ENCODE peak calls at places on chromosomes 4 and X, in four cellular contexts. B is K562, C is HepG2, I is WTC11. Y is an unnamed sample.

GRCh38 chrX:15579778-15580747 is 20.7 kb downstream of the ACE2 start:
- DNase-seq in B (peak), C (no peak), I (no peak), Y (no peak)

GRCh38 chrX:156003486-156004185 is 6.1 kb downstream of the IL9R start:
- DNase-seq in B (no peak), C (no peak), I (no peak), Y (no peak)

GRCh38 chr4:138677651-138678202 is 337.9 kb upstream of the NOCT start:
- DNase-seq in B (no peak), C (no peak), I (no peak), Y (no peak)

GRCh38 chr4:181959121-181959520 is 284.1 kb upstream of the TENM3 start:
- DNase-seq in B (no peak), C (no peak), I (no peak), Y (no peak)

GRCh38 chr4:87901426-87901825 is 68.7 kb downstream of the MEPE start:
- DNase-seq in B (no peak), C (no peak), I (no peak), Y (no peak)

GRCh38 chr4:1626941-1627340 is 57.2 kb downstream of the FAM53A start:
- DNase-seq in B (no peak), C (no peak), I (no peak), Y (no peak)

GRCh38 chr4:79334783-79335182 is 8.9 kb upstream of the NAA11 start:
- DNase-seq in B (no peak), C (no peak), I (no peak), Y (no peak)

GRCh38 chr4:2330119-2331042 is 68.5 kb upstream of the MXD4 start:
- DNase-seq in B (no peak), C (no peak), I (no peak), Y (peak)

GRCh38 chr4:124710253-124710849 is 2.2 kb downstream of the ANKRD50 start:
- DNase-seq in B (no peak), C (no peak), I (no peak), Y (peak)

GRCh38 chrX:119411959-119412358 is 12.8 kb downstream of the SLC25A43 start:
- DNase-seq in B (peak), C (no peak), I (no peak), Y (no peak)

GRCh38 chr4:166146806-166147540 is 273.9 kb downstream of the TLL1 start:
- DNase-seq in B (no peak), C (no peak), I (no peak), Y (no peak)

GRCh38 chrX:40855411-40855810 is 120.1 kb upstream of the MED14 start:
- DNase-seq in B (no peak), C (no peak), I (no peak), Y (no peak)

GRCh38 chr4:169102011-169102410 is 92.0 kb upstream of the CBR4 start:
- DNase-seq in B (no peak), C (no peak), I (no peak), Y (no peak)
- TF ChIP-seq ELF4 in B (no peak), C (no peak), I (no peak), Y (no peak)

GRCh38 chrX:28010875-28011274 is 29.6 kb upstream of the DCAF8L1 start:
- DNase-seq in B (no peak), C (no peak), I (no peak), Y (no peak)

GRCh38 chrX:28022371-28022770 is 41.1 kb upstream of the DCAF8L1 start:
- DNase-seq in B (no peak), C (no peak), I (no peak), Y (no peak)

GRCh38 chrX:28015993-28016392 is 34.7 kb upstream of the DCAF8L1 start:
- DNase-seq in B (no peak), C (no peak), I (no peak), Y (no peak)

GRCh38 chrX:28016823-28017222 is 35.6 kb upstream of the DCAF8L1 start:
- DNase-seq in B (no peak), C (no peak), I (no peak), Y (no peak)
- TF ChIP-seq ELF4 in B (no peak), C (no peak), I (no peak), Y (no peak)

DNA sequence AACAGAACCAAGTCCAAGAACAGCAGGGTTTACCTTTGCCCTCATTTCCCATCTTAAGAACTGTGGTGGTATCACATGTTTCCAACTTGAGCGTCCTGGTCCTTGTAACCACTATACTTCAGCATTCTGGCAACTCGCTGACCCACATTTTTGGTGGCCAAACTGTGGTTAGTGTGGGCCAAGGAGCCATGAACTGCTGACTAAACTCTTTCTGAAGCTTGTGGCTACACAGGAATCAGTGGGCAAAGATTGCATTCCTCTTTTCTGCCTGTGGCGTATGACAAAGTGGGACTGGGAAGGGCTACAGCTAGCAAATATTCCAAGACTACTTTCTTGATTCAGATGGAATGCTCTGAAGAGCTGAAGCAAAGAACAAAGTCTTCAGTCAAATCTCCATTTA is 106.3 kb upstream of the MID1 start:
- DNase-seq in B (no peak), C (no peak), I (no peak), Y (no peak)
- TF ChIP-seq ELF4 in B (no peak), C (no peak), I (no peak), Y (no peak)

GRCh38 chr4:152478456-152479237 is 57.2 kb downstream of the FBXW7 start:
- DNase-seq in B (no peak), C (no peak), I (no peak), Y (no peak)

GRCh38 chr4:152479428-152480026 is 56.4 kb downstream of the FBXW7 start:
- DNase-seq in B (no peak), C (no peak), I (no peak), Y (no peak)

GRCh38 chr4:152480901-152481300 is 55.0 kb downstream of the FBXW7 start:
- DNase-seq in B (no peak), C (peak), I (no peak), Y (no peak)

GRCh38 chr4:152480356-152480755 is 55.5 kb downstream of the FBXW7 start:
- DNase-seq in B (no peak), C (no peak), I (no peak), Y (no peak)

DNA sequence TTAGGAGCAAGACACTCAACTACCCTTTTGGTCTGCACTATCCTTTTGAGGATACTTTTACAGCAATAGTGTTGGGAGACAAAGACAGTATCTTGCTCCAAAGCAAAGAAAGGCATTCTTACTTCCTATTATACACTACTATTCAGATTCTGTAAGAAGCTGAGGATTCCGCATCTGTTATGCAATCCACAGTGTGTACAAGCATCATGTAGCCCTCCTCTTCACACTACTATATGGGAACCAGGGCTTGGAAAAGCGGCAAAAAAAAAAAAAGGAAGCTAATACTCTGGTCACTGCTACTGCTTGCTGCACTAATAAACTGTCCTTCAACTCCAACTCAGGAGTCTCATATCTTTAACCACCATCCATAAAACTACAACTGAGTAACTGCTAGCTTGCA is 59.1 kb downstream of the FBXW7 start:
- DNase-seq in B (no peak), C (no peak), I (no peak), Y (no peak)
- TF ChIP-seq ELF4 in B (no peak), C (no peak), I (no peak), Y (no peak)

GRCh38 chrX:51395807-51396728 is 63.4 kb downstream of the NUDT10 start:
- DNase-seq in B (peak), C (no peak), I (peak), Y (peak)
- TF ChIP-seq ELF4 in B (no peak), C (no peak), I (no peak), Y (no peak)

DNA sequence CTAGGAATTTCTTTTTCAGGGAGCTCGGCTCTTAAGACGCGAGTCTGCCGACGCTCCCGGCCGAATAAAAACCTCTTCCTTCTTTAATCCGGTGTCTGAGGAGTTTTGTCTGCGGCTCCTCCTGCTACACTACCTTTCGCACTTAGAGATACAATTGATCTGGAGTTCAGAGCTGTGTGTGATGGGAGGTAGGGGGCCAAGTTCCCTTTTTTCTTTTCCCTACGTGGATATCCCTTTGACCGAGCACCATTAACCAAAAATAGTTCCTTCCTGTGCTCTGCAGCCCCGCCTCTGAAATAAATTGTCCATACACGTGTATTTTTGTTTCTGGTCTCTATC is 574 bp upstream of the PGM2 start:
- DNase-seq in B (no peak), C (no peak), I (no peak), Y (peak)
- TF ChIP-seq ELF4 in B (no peak), C (no peak), I (no peak), Y (no peak)